ENCODE peak calls at places on chromosome 19, in five cellular contexts. P is heart right ventricle, V is right cardiac atrium, W is ascending aorta, Q is psoas muscle. B is an unnamed sample.

GRCh38 chr19:18762125-18763023 is 28.7 kb downstream of the COMP start:
- DNase-seq in P (peak; percentile 69), V (peak; percentile 88), W (peak; percentile 72), Q (peak; percentile 69), B (peak; percentile 98)

GRCh38 chr19:18304496-18305312 is 18.2 kb downstream of the LSM4 start:
- DNase-seq in P (peak; percentile 89), V (peak; percentile 96), W (peak; percentile 97), Q (peak; percentile 92), B (peak; percentile 87)

GRCh38 chr19:13920940-13921744 is 15.1 kb downstream of the CC2D1A start:
- DNase-seq in P (no peak), V (no peak), W (no peak), Q (no peak), B (no peak)

GRCh38 chr19:38360839-38361631 is 13.3 kb upstream of the PSMD8 start:
- DNase-seq in P (no peak), V (no peak), W (no peak), Q (no peak), B (no peak)

GRCh38 chr19:19477705-19478383 is 37.5 kb downstream of the TSSK6 start:
- DNase-seq in P (no peak), V (peak; percentile 33), W (no peak), Q (no peak), B (no peak)

GRCh38 chr19:18940791-18941627 is at the start of gene HOMER3:
- DNase-seq in P (peak; percentile 88), V (peak; percentile 95), W (peak; percentile 87), Q (peak; percentile 87), B (peak; percentile 84)

GRCh38 chr19:35205733-35206323 is 22.7 kb downstream of the FAM187B start:
- DNase-seq in P (no peak), V (no peak), W (no peak), Q (no peak), B (no peak)

GRCh38 chr19:45798995-45799517 is 6.4 kb upstream of the DMWD start:
- DNase-seq in P (peak; percentile 64), V (peak; percentile 82), W (peak; percentile 86), Q (peak; percentile 57), B (no peak)

GRCh38 chr19:18610245-18610555 is 2.5 kb upstream of the TMEM59L start:
- DNase-seq in P (no peak), V (no peak), W (no peak), Q (no peak), B (no peak)

GRCh38 chr19:53907193-53907581 is 1.9 kb upstream of the CACNG7 start:
- DNase-seq in P (no peak), V (no peak), W (no peak), Q (no peak), B (no peak)

GRCh38 chr19:17073869-17074627 is 1.2 kb downstream of the HAUS8 start:
- DNase-seq in P (no peak), V (peak; percentile 56), W (no peak), Q (no peak), B (no peak)

GRCh38 chr19:8526345-8527062 is 12.5 kb upstream of the ZNF414 start:
- DNase-seq in P (peak; percentile 91), V (peak; percentile 97), W (peak; percentile 92), Q (peak; percentile 88), B (peak; percentile 90)

GRCh38 chr19:1690570-1691307 is 38.3 kb upstream of the TCF3 start:
- DNase-seq in P (no peak), V (peak; percentile 79), W (no peak), Q (no peak), B (no peak)

GRCh38 chr19:58482372-58482771 is 6.2 kb downstream of the ZNF446 start:
- DNase-seq in P (no peak), V (no peak), W (no peak), Q (no peak), B (no peak)

GRCh38 chr19:42433503-42434260 is 6.5 kb upstream of the LIPE start:
- DNase-seq in P (peak; percentile 86), V (peak; percentile 93), W (peak; percentile 80), Q (peak; percentile 83), B (peak; percentile 91)

GRCh38 chr19:35056513-35057063 is 15.1 kb downstream of the HPN start:
- DNase-seq in P (no peak), V (no peak), W (no peak), Q (no peak), B (no peak)

GRCh38 chr19:53868892-53869804 is 1.5 kb downstream of the MYADM start:
- DNase-seq in P (peak; percentile 92), V (peak; percentile 97), W (peak; percentile 97), Q (peak; percentile 89), B (peak; percentile 92)

GRCh38 chr19:53102701-53103140 is 501 bp downstream of the ZNF160 start:
- DNase-seq in P (peak; percentile 50), V (peak; percentile 71), W (no peak), Q (peak; percentile 39), B (no peak)

GRCh38 chr19:49436381-49437017 is 4.8 kb downstream of the SLC17A7 start:
- DNase-seq in P (no peak), V (peak; percentile 67), W (no peak), Q (no peak), B (no peak)

GRCh38 chr19:48290923-48291700 is 21.2 kb downstream of the ZNF114 start:
- DNase-seq in P (peak; percentile 83), V (peak; percentile 94), W (peak; percentile 86), Q (peak; percentile 87), B (peak; percentile 76)

GRCh38 chr19:3479819-3480215 is 508 bp downstream of the SMIM24 start:
- DNase-seq in P (no peak), V (peak; percentile 34), W (no peak), Q (no peak), B (no peak)

GRCh38 chr19:576768-577438 is 4.5 kb downstream of the BSG start:
- DNase-seq in P (no peak), V (peak; percentile 47), W (no peak), Q (no peak), B (peak; percentile 47)

GRCh38 chr19:15461694-15462093 is 2.6 kb downstream of the RASAL3 start:
- DNase-seq in P (no peak), V (no peak), W (no peak), Q (no peak), B (no peak)

GRCh38 chr19:40255619-40256166 is 29.2 kb upstream of the CCNP start:
- DNase-seq in P (no peak), V (peak; percentile 26), W (no peak), Q (no peak), B (no peak)

GRCh38 chr19:1858412-1859081 is 4.8 kb downstream of the KLF16 start:
- DNase-seq in P (no peak), V (no peak), W (no peak), Q (no peak), B (no peak)

GRCh38 chr19:35856546-35857149 is at the start of gene KIRREL2:
- DNase-seq in P (no peak), V (no peak), W (no peak), Q (no peak), B (no peak)

GRCh38 chr19:28608292-28608691 is 604.7 kb downstream of the UQCRFS1 start:
- DNase-seq in P (no peak), V (no peak), W (no peak), Q (no peak), B (no peak)

GRCh38 chr19:50043967-50044366 is 18.2 kb downstream of the ZNF473 start:
- DNase-seq in P (no peak), V (no peak), W (no peak), Q (no peak), B (no peak)

GRCh38 chr19:40512473-40513344 is 45.9 kb downstream of the SPTBN4 start:
- DNase-seq in P (no peak), V (peak; percentile 59), W (no peak), Q (no peak), B (no peak)

GRCh38 chr19:44990966-44991365 is 10.3 kb upstream of the RELB start:
- DNase-seq in P (no peak), V (peak; percentile 46), W (no peak), Q (no peak), B (no peak)

GRCh38 chr19:55670280-55671053 is 4.6 kb upstream of the EPN1 start:
- DNase-seq in P (no peak), V (no peak), W (peak; percentile 76), Q (no peak), B (peak; percentile 81)

GRCh38 chr19:55671054-55671378 is 4.0 kb upstream of the EPN1 start:
- DNase-seq in P (no peak), V (no peak), W (no peak), Q (no peak), B (no peak)

GRCh38 chr19:55673465-55673864 is 1.6 kb upstream of the EPN1 start:
- DNase-seq in P (no peak), V (no peak), W (no peak), Q (no peak), B (no peak)

GRCh38 chr19:55673889-55674288 is 1.1 kb upstream of the EPN1 start:
- DNase-seq in P (no peak), V (no peak), W (no peak), Q (no peak), B (no peak)

GRCh38 chr19:55672418-55672817 is 2.6 kb upstream of the EPN1 start:
- DNase-seq in P (no peak), V (no peak), W (no peak), Q (no peak), B (no peak)
- H3K4me1 ChIP-seq in P (peaks cover 30% of the 10 kb centered on the region), V (peaks cover 2% of the 10 kb centered on the region), W (peaks cover 6% of the 10 kb centered on the region), Q (peaks cover 22% of the 10 kb centered on the region), B (no peaks in the 10 kb centered on the region)

DNA sequence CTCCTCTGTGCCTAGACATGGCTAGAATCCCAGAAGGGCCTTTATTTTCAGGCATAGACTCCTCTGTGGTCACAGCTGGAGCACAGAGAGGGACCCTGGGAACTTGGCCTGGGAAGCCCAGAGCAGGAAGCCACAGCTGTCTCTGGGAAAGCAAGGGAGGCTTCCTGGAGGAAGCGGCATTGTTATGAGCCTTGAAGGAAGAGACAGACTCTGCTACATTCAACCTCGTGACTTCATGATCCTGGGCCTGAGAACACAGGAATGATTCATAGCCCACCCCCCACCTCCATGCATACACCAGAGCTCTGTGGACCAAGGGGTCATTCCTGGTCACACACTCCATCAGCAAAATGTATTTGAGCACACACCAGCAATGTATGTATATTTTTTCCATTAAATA is 8.6 kb downstream of the RDH8 start:
- DNase-seq in P (no peak), V (no peak), W (no peak), Q (no peak), B (no peak)
- H3K4me1 ChIP-seq in P (peaks cover 2% of the 10 kb centered on the region), V (no peaks in the 10 kb centered on the region), W (no peaks in the 10 kb centered on the region), Q (no peaks in the 10 kb centered on the region), B (no peaks in the 10 kb centered on the region)

DNA sequence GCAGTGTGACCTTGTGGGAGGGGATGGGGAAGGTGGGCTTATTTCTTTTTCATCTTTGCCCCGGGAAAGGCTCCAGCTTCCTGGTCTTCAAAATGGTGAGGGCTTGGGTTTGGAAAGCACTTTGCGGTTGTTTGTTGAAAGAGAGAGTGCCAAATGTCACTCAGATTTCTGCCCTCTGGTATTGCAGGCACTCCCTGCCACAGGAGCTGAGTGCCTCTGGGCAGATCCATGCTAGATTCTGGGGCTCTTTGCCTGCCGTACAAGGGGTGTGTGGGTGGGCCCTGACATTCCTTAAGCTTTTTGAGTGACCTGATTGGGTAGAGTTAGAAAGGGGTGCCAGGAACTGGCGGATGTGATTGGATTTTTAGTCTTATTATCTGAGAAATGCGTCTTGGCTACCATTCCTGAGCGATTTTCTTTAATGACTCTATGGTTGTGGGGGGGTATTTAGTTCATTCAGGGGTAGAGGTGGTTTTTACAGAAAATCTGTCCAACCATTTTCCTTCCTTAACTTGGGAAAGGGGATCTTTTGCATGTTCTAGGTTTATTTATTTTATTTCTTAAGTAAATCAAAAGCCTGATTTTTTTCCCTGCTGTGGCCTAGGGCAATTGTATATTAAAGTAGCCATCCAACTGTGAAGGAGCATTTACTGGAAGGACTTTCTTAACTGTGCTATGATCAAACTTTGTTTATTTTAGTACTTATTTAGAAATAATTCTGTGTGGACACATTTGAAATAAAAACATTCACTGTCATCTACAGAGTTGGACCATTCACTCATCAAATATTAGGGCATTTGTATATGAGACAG is 3.2 kb downstream of the ARHGAP35 start:
- DNase-seq in P (no peak), V (peak; percentile 63), W (no peak), Q (no peak), B (peak; percentile 69)
- H3K4me1 ChIP-seq in P (peaks cover 63% of the 10 kb centered on the region), V (peaks cover 17% of the 10 kb centered on the region), W (peaks cover 12% of the 10 kb centered on the region), Q (peaks cover 64% of the 10 kb centered on the region), B (peaks cover 41% of the 10 kb centered on the region)

GRCh38 chr19:5803752-5804515 is 933 bp upstream of the NRTN start:
- DNase-seq in P (peak; percentile 88), V (peak; percentile 95), W (peak; percentile 84), Q (peak; percentile 82), B (peak; percentile 92)
- H3K4me1 ChIP-seq in P (peaks cover 7% of the 10 kb centered on the region), V (no peaks in the 10 kb centered on the region), W (peaks cover 3% of the 10 kb centered on the region), Q (no peaks in the 10 kb centered on the region), B (peaks cover 23% of the 10 kb centered on the region)